ENCODE peak calls at places on chromosome 15, in seven cellular contexts. M, V, R, N, Y, H and F are unnamed samples. For H3K4me1 and H3K27me3, the result is how much of the 10 kb centered on the place peaks cover.

GRCh38 chr15:95169701-95170459 is 938.5 kb downstream of the MCTP2 start:
- DNase-seq in M (peak), V (no peak), H (no peak), Y (no peak), N (no peak), R (peak), F (no peak)

GRCh38 chr15:94670436-94671034 is 439.2 kb downstream of the MCTP2 start:
- DNase-seq in Y (peak), R (no peak), V (peak), N (peak), H (no peak), M (peak), F (no peak)

GRCh38 chr15:100772478-100773378 is 106.9 kb upstream of the ALDH1A3 start:
- DNase-seq in H (no peak), R (no peak), N (no peak), V (no peak), Y (peak), M (no peak), F (no peak)

GRCh38 chr15:39124925-39125625 is 455.8 kb upstream of the THBS1 start:
- DNase-seq in N (no peak), M (peak), H (no peak), Y (peak), V (peak), R (no peak), F (peak)

GRCh38 chr15:32898991-32899613 is 181.3 kb downstream of the GREM1 start:
- DNase-seq in H (no peak), N (peak), R (no peak), V (peak), M (no peak), Y (no peak), F (no peak)

GRCh38 chr15:51366911-51367310 is 25.5 kb downstream of the GLDN start:
- DNase-seq in R (no peak), V (peak), M (peak), Y (peak), N (no peak), H (no peak), F (no peak)

GRCh38 chr15:82040862-82041261 is 5.0 kb downstream of the MEX3B start:
- DNase-seq in H (no peak), R (no peak), M (no peak), N (no peak), Y (no peak), V (no peak), F (no peak)

GRCh38 chr15:66774001-66774814 is 72.2 kb downstream of the SMAD6 start:
- DNase-seq in V (peak), M (peak), H (peak), Y (peak), R (peak), N (peak), F (no peak)

GRCh38 chr15:90266485-90266884 is 1.0 kb downstream of the NGRN start:
- DNase-seq in R (no peak), V (peak), N (peak), M (peak), H (no peak), Y (peak), F (no peak)

GRCh38 chr15:23422946-23423708 is 23.9 kb downstream of the GOLGA6L2 start:
- DNase-seq in R (peak), H (no peak), Y (peak), N (no peak), M (no peak), V (peak), F (no peak)

GRCh38 chr15:68188647-68189046 is 16.5 kb downstream of the CALML4 start:
- DNase-seq in N (no peak), V (no peak), M (no peak), R (no peak), H (no peak), Y (no peak), F (no peak)

GRCh38 chr15:68183886-68184285 is 21.2 kb downstream of the CALML4 start:
- DNase-seq in H (no peak), Y (no peak), M (peak), V (no peak), R (no peak), N (peak), F (no peak)

GRCh38 chr15:68184616-68185470 is 20.3 kb downstream of the CALML4 start:
- DNase-seq in V (no peak), M (no peak), R (no peak), H (no peak), Y (no peak), N (no peak), F (no peak)

GRCh38 chr15:68187559-68187958 is 17.6 kb downstream of the CALML4 start:
- DNase-seq in M (peak), H (peak), V (no peak), N (peak), Y (peak), R (no peak), F (no peak)

GRCh38 chr15:68186671-68187397 is 18.3 kb downstream of the CALML4 start:
- DNase-seq in V (peak), H (no peak), Y (peak), M (peak), R (no peak), N (peak), F (no peak)
- H3K4me1 ChIP-seq in V (under half), H (under half), Y (under half), M (under half), R (under half), N (under half), F (under half)

GRCh38 chr15:96342143-96342466 is 11.6 kb downstream of the NR2F2 start:
- DNase-seq in Y (no peak), M (no peak), R (no peak), N (peak), V (no peak), H (no peak), F (no peak)

GRCh38 chr15:96340611-96341464 is 10.3 kb downstream of the NR2F2 start:
- DNase-seq in R (peak), N (peak), H (peak), V (peak), Y (peak), M (peak), F (peak)

GRCh38 chr15:96342611-96343528 is 12.4 kb downstream of the NR2F2 start:
- DNase-seq in N (peak), H (no peak), M (no peak), R (no peak), Y (peak), V (no peak), F (no peak)

GRCh38 chr15:96340348-96340610 is 9.8 kb downstream of the NR2F2 start:
- DNase-seq in N (no peak), H (no peak), M (no peak), V (peak), Y (no peak), R (no peak), F (no peak)

DNA sequence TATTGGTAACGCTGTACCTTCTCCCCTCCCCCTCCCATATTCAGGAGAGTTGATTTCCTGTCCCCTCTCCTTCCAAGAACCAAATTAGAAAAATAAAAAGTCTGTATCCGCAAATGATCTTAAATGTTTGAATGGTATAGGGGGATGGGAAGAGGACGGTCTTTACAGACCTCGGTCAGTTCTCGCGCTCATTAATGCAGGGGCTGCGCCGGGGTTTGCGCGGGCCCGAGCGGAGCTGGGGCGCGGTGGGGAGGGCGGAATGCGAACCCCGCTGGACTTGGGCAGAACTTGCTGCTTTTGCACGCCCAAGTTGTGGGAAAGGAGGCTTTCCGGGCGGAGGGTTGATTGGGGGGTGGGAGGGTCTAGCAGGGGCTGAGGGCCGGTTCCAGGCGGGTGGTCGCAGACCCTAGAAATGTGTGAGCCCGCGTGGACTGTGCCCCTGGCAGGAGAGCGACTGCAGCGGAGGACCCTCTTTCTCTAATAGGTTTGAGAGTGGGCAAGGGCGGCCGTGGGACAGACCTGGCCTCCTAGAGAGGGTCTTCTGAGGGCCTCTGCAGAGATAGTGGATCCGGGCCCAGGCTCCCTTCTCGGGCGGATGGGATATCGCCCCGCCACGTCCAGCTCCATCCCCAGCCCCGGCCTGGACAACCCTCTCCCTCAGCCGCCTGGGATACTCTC is 11.1 kb downstream of the NR2F2 start:
- DNase-seq in Y (peak), V (no peak), H (no peak), M (no peak), R (peak), N (peak), F (no peak)
- H3K27me3 ChIP-seq in Y (under half), V (under half), H (under half), M (under half), R (under half), N (under half), F (under half)

DNA sequence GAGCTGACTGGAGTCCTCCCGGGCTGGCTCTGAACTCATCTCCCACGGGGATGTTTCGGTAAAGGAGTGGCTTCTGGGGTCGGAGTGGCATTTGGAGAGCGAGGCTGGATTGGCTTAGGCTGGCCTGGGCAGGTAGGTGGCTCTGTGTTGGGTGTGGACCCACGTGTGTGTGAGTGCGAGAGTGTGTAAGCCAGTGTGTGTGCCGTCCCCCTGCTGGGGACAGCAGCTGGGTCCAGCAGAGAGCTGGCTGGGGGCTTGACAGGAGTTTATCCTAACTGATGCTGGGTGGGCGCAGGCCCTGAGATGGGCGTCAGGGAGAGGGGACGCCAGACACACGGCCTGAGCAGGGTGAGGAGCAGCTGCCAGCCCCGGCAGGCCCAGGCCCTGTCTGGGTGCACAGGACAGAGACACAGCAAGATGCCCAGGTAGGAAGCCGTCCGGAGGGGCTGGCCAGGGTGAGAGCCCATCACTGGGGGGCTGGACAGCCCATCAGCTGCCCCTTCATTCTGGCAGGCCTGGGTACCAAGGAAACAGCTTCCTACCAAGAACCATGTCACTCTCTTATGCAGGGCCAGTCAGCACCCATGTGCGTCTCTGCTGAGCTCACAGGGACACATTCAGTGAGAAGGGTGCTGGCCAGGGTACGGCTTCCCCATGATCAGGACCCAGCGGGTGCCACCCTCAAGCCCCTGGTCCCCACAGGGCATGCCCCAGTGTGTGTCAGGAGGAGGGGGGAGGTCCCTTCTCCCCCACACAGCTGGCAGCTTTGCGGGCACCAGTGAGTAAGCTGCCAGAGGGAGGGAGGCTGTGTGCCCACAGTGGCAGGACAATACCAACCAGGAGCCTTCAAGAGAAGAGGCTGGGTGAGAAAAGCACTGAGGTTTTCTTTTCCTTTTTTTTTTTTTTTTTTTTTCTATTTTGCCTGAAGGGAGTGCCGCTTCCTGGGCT is 1.1 kb downstream of the PAK6 start:
- DNase-seq in H (no peak), R (no peak), Y (no peak), N (no peak), V (peak), M (no peak), F (peak)
- H3K4me1 ChIP-seq in H (under half), R (under half), Y (under half), N (under half), V (under half), M (under half), F (under half)

GRCh38 chr15:73364070-73364469 is 4.7 kb downstream of the HCN4 start:
- DNase-seq in M (no peak), R (no peak), V (no peak), H (no peak), Y (no peak), N (no peak), F (no peak)
- H3K27me3 ChIP-seq in M (half or more), R (half or more), V (half or more), H (half or more), Y (under half), N (half or more), F (half or more)